ENCODE peak calls at places on chromosomes 7 and 10, in five cellular contexts. D is H9, Y is IMR-90, L is neuronal stem cell, W is mesenchymal stem cell. H is an unnamed sample.

GRCh38 chr7:151764056-151764920 is 112.6 kb downstream of the PRKAG2 start:
- DNase-seq in D (no peak), Y (no peak), L (no peak), W (no peak), H (no peak)

GRCh38 chr10:126736737-126737136 is 66.2 kb upstream of the C10orf90 start:
- DNase-seq in D (no peak), Y (no peak), L (no peak), W (peak), H (no peak)

GRCh38 chr7:108246227-108246837 is 116.2 kb upstream of the LAMB4 start:
- DNase-seq in D (no peak), Y (peak), L (peak), W (peak), H (peak)

GRCh38 chr10:121368347-121369025 is 229.8 kb downstream of the FGFR2 start:
- DNase-seq in D (no peak), Y (no peak), L (no peak), W (no peak), H (no peak)

GRCh38 chr7:34337163-34337562 is 320.9 kb upstream of the NPSR1 start:
- DNase-seq in D (no peak), Y (no peak), L (no peak), W (no peak), H (no peak)

GRCh38 chr7:27709137-27710075 is 30.6 kb upstream of the TAX1BP1 start:
- DNase-seq in D (no peak), Y (peak), L (no peak), W (peak), H (no peak)

GRCh38 chr10:63522129-63522687 is 1.0 kb downstream of the REEP3 start:
- DNase-seq in D (no peak), Y (peak), L (no peak), W (peak), H (no peak)

GRCh38 chr7:4273566-4274230 is 408.4 kb upstream of the FOXK1 start:
- DNase-seq in D (no peak), Y (no peak), L (no peak), W (no peak), H (no peak)

GRCh38 chr10:15169555-15170407 is 1.3 kb upstream of the NMT2 start:
- DNase-seq in D (no peak), Y (no peak), L (no peak), W (peak), H (no peak)

GRCh38 chr10:43118631-43119415 is 19.4 kb upstream of the CSGALNACT2 start:
- DNase-seq in D (no peak), Y (no peak), L (no peak), W (no peak), H (no peak)

GRCh38 chr7:48537561-48537960 is 366.3 kb downstream of the ABCA13 start:
- DNase-seq in D (peak), Y (no peak), L (no peak), W (no peak), H (peak)

GRCh38 chr7:80827238-80827633 is 91.6 kb downstream of the SEMA3C start:
- DNase-seq in D (no peak), Y (peak), L (no peak), W (no peak), H (no peak)

GRCh38 chr7:12623885-12624498 is 53.5 kb downstream of the SCIN start:
- DNase-seq in D (no peak), Y (peak), L (no peak), W (peak), H (peak)

GRCh38 chr7:156906281-156906680 is 13.3 kb upstream of the LMBR1 start:
- DNase-seq in D (no peak), Y (no peak), L (no peak), W (no peak), H (no peak)

GRCh38 chr7:26284995-26285632 is 6.5 kb upstream of the SNX10 start:
- DNase-seq in D (no peak), Y (no peak), L (no peak), W (no peak), H (peak)

GRCh38 chr7:45968312-45968711 is 47.2 kb upstream of the IGFBP3 start:
- DNase-seq in D (no peak), Y (no peak), L (no peak), W (no peak), H (no peak)

GRCh38 chr10:22259280-22259679 is 41.5 kb upstream of the EBLN1 start:
- DNase-seq in D (no peak), Y (no peak), L (no peak), W (peak), H (no peak)

GRCh38 chr7:40986351-40986873 is 716.5 kb downstream of the INHBA start:
- DNase-seq in D (no peak), Y (peak), L (no peak), W (peak), H (peak)

GRCh38 chr7:27955596-27955995 is 215.6 kb downstream of the TAX1BP1 start:
- DNase-seq in D (no peak), Y (no peak), L (no peak), W (no peak), H (no peak)

GRCh38 chr7:128357366-128357662 is 4.2 kb downstream of the PRRT4 start:
- DNase-seq in D (no peak), Y (no peak), L (no peak), W (no peak), H (no peak)

GRCh38 chr10:105597297-105597696 is 956.2 kb downstream of the SORCS3 start:
- DNase-seq in D (no peak), Y (peak), L (no peak), W (no peak), H (no peak)

GRCh38 chr7:82542665-82543064 is 99.1 kb upstream of the CACNA2D1 start:
- DNase-seq in D (no peak), Y (peak), L (no peak), W (peak), H (peak)

GRCh38 chr7:26449175-26450165 is 157.8 kb downstream of the SNX10 start:
- DNase-seq in D (no peak), Y (peak), L (no peak), W (peak), H (no peak)

GRCh38 chr10:133274751-133275682 is 1.7 kb downstream of the ADAM8 start:
- DNase-seq in D (no peak), Y (no peak), L (no peak), W (no peak), H (peak)

GRCh38 chr10:62047960-62048383 is 146.5 kb downstream of the ARID5B start:
- DNase-seq in D (no peak), Y (no peak), L (no peak), W (peak), H (no peak)

GRCh38 chr10:71264345-71265200 is 52.2 kb downstream of the UNC5B start:
- DNase-seq in D (no peak), Y (peak), L (no peak), W (no peak), H (no peak)

GRCh38 chr7:682810-683209 is 43.7 kb upstream of the DNAAF5 start:
- DNase-seq in D (no peak), Y (no peak), L (no peak), W (no peak), H (no peak)

GRCh38 chr7:88759956-88760515 is 536 bp downstream of the ZNF804B start:
- DNase-seq in D (no peak), Y (no peak), L (no peak), W (no peak), H (no peak)

GRCh38 chr10:112250555-112250954 is 32.6 kb upstream of the TECTB start:
- DNase-seq in D (no peak), Y (peak), L (no peak), W (peak), H (no peak)

GRCh38 chr7:117283779-117284178 is 39.1 kb downstream of the WNT2 start:
- DNase-seq in D (no peak), Y (no peak), L (no peak), W (no peak), H (no peak)

GRCh38 chr10:118754132-118754555 is 626 bp downstream of the CACUL1 start:
- DNase-seq in D (peak), Y (no peak), L (peak), W (peak), H (no peak)

GRCh38 chr10:86413046-86413728 is 46.6 kb upstream of the GRID1 start:
- DNase-seq in D (no peak), Y (peak), L (no peak), W (peak), H (no peak)

GRCh38 chr7:15459018-15459621 is 102.7 kb downstream of the AGMO start:
- DNase-seq in D (no peak), Y (no peak), L (no peak), W (no peak), H (no peak)

GRCh38 chr7:81627565-81628287 is 142.1 kb downstream of the HGF start:
- DNase-seq in D (no peak), Y (peak), L (no peak), W (peak), H (no peak)

GRCh38 chr10:73501651-73502050 is 5.8 kb upstream of the PPP3CB start:
- DNase-seq in D (no peak), Y (peak), L (no peak), W (no peak), H (no peak)

GRCh38 chr10:48788551-48788950 is 103.9 kb downstream of the WDFY4 start:
- DNase-seq in D (no peak), Y (no peak), L (no peak), W (no peak), H (no peak)

GRCh38 chr10:109915566-109915965 is 7.7 kb downstream of the XPNPEP1 start:
- DNase-seq in D (no peak), Y (no peak), L (no peak), W (peak), H (no peak)

GRCh38 chr10:80260295-80261243 is 28.9 kb downstream of the MAT1A start:
- DNase-seq in D (peak), Y (no peak), L (peak), W (peak), H (no peak)

GRCh38 chr7:50696810-50697582 is 85.7 kb downstream of the GRB10 start:
- DNase-seq in D (no peak), Y (no peak), L (no peak), W (peak), H (no peak)

GRCh38 chr7:23295401-23295697 is 3.8 kb upstream of the MALSU1 start:
- DNase-seq in D (no peak), Y (no peak), L (no peak), W (no peak), H (no peak)

GRCh38 chr7:23299770-23300300 is 696 bp downstream of the MALSU1 start:
- DNase-seq in D (no peak), Y (peak), L (no peak), W (peak), H (peak)

GRCh38 chr7:23298141-23298851 is 843 bp upstream of the MALSU1 start:
- DNase-seq in D (no peak), Y (peak), L (no peak), W (no peak), H (peak)

GRCh38 chr7:23294549-23295400 is 4.4 kb upstream of the MALSU1 start:
- DNase-seq in D (no peak), Y (no peak), L (no peak), W (no peak), H (peak)

DNA sequence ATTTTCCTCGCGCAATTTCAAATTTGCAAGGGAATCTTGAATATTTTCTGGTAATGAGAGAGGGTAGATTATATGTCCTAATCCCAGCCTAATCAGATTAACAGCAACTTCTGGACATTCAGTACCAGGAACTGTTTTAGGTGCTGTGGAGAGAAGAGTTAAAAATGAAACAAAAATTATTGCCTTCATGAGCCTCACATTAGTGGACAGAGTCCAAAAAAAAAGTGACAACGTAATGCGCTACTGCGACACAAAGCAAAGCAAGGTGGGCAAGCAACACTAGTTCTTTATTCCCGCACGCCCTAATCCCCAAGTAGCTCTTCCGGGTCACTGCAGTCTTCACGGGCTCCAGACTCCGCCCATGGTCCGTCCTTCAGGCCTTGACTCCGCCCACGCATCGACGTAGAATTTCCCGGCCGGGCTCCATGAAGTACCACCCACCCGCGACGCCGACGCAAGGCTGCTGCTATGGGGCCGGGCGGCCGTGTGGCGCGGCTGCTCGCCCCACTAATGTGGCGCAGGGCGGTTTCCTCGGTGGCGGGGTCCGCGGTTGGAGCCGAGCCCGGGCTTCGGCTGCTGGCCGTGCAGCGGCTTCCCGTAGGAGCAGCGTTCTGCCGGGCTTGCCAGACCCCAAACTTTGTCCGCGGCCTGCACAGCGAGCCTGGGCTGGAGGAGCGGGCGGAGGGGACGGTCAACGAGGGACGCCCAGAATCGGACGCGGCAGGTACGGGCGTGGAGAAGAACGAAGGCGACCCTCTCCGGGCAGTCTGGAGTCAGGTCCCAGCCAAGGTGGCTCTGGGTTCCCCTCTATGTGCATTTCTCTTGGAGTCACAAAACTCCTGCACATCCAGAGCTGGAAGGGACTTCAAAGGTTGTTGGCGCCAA is at the start of gene MALSU1:
- DNase-seq in D (peak), Y (peak), L (peak), W (peak), H (peak)
- H2AK5ac ChIP-seq in D (no peak), Y (peak), L (peak), W (peak), H (no peak)

GRCh38 chr7:140525741-140526140 is 46.4 kb upstream of the MKRN1 start:
- DNase-seq in D (peak), Y (no peak), L (no peak), W (no peak), H (no peak)
- H3K18ac ChIP-seq in D (no peak), Y (no peak), L (peak), W (no peak), H (no peak)

GRCh38 chr10:29588640-29589421 is 45.9 kb downstream of the SVIL start:
- DNase-seq in D (no peak), Y (peak), L (no peak), W (peak), H (peak)
- H2AK5ac ChIP-seq in D (no peak), Y (peak), L (no peak), W (peak), H (peak)

GRCh38 chr7:2132243-2132642 is 100.5 kb downstream of the MAD1L1 start:
- DNase-seq in D (no peak), Y (no peak), L (no peak), W (no peak), H (no peak)
- H3K18ac ChIP-seq in D (no peak), Y (no peak), L (no peak), W (no peak), H (no peak)

GRCh38 chr7:106236065-106236464 is 48.7 kb downstream of the NAMPT start:
- DNase-seq in D (no peak), Y (no peak), L (no peak), W (no peak), H (no peak)

GRCh38 chr7:106243893-106244292 is 40.9 kb downstream of the NAMPT start:
- DNase-seq in D (no peak), Y (no peak), L (no peak), W (peak), H (peak)

GRCh38 chr7:106234425-106234824 is 50.4 kb downstream of the NAMPT start:
- DNase-seq in D (no peak), Y (no peak), L (no peak), W (no peak), H (no peak)

GRCh38 chr7:106239406-106239805 is 45.4 kb downstream of the NAMPT start:
- DNase-seq in D (no peak), Y (no peak), L (no peak), W (no peak), H (no peak)

DNA sequence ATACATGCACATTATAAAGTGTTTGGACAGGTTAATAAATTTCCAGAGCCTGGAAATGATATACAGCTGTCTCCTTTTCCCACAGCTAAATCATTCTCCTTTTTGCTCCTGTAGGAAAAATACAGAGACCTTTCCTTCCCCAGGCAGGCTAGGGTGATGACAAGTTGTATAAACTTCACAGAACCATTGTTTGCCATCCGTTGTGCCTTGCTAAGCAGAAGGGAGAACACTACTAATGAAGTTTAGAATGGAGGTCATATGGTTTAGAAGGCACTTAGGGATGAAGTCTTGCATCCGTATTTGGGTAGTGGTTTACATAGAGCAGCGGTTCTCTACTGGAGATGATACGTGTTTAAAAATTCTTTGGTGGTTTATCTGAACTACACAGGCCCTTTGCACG is 46.0 kb downstream of the NAMPT start:
- DNase-seq in D (no peak), Y (no peak), L (no peak), W (no peak), H (no peak)
- H2AK5ac ChIP-seq in D (no peak), Y (no peak), L (no peak), W (no peak), H (no peak)

GRCh38 chr10:69912584-69912983 is 110.9 kb downstream of the COL13A1 start:
- DNase-seq in D (no peak), Y (no peak), L (no peak), W (peak), H (no peak)

GRCh38 chr10:69911571-69912528 is 110.1 kb downstream of the COL13A1 start:
- DNase-seq in D (no peak), Y (no peak), L (no peak), W (no peak), H (no peak)

GRCh38 chr10:69913586-69913985 is 111.9 kb downstream of the COL13A1 start:
- DNase-seq in D (no peak), Y (no peak), L (no peak), W (no peak), H (no peak)

GRCh38 chr10:69916133-69916532 is 114.4 kb downstream of the COL13A1 start:
- DNase-seq in D (no peak), Y (no peak), L (no peak), W (no peak), H (no peak)

GRCh38 chr10:69914373-69915268 is 112.9 kb downstream of the COL13A1 start:
- DNase-seq in D (peak), Y (peak), L (peak), W (peak), H (peak)
- H3K18ac ChIP-seq in D (no peak), Y (no peak), L (no peak), W (no peak), H (no peak)

GRCh38 chr10:69883256-69883655 is 81.5 kb downstream of the COL13A1 start:
- DNase-seq in D (no peak), Y (no peak), L (no peak), W (no peak), H (no peak)

GRCh38 chr10:69881202-69881601 is 79.5 kb downstream of the COL13A1 start:
- DNase-seq in D (no peak), Y (no peak), L (no peak), W (no peak), H (no peak)

GRCh38 chr10:69885379-69886156 is 83.9 kb downstream of the COL13A1 start:
- DNase-seq in D (no peak), Y (peak), L (no peak), W (peak), H (peak)

GRCh38 chr10:69884686-69885085 is 83.0 kb downstream of the COL13A1 start:
- DNase-seq in D (no peak), Y (no peak), L (no peak), W (no peak), H (no peak)

DNA sequence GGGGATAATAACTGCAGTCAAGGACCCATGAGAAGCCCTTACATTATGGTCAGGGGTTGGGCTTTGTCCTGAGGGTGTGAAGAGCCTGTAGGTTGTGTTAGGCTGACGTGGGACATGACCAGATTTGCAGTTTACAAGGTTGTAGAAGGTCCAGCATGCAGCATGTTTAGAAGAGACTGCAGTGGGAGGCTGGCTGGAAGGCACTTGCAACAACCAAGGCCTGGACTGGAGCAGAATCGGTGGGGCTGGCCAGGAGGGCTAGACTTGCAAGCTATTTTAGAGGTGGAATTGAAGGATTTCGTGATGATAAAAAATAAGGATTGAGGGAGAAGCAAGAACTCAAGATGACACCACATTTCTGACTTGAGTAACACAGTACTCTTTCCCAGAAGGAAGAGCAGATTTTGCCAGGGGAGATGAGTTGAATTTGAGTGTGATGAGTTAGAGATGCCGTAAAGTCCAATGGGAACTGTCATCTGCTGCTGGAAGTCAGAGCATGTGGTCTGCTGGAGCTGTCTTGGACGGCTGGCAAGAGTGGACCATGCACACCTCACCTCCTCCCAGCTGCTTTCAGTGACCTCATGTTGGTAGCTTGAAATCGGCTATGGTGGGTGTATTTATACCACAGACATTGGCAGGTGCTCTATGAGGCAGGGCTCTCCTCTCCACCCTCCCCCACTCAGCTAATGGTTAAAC is 82.1 kb downstream of the COL13A1 start:
- DNase-seq in D (no peak), Y (no peak), L (no peak), W (no peak), H (no peak)
- H2AK5ac ChIP-seq in D (no peak), Y (no peak), L (no peak), W (no peak), H (no peak)

GRCh38 chr10:103636996-103637395 is 143.5 kb downstream of the NEURL1 start:
- DNase-seq in D (no peak), Y (peak), L (no peak), W (no peak), H (peak)
- H3K18ac ChIP-seq in D (peak), Y (no peak), L (peak), W (no peak), H (no peak)

H was measured in trophoblast cell.